ENCODE peak calls at places on chromosomes 16 and 17, in six cellular contexts. Z is GM13977; V is CD8-positive, alpha-beta T cell; H is AG04449; I is brain microvascular endothelial cell; B is breast epithelium. A is an unnamed sample.

GRCh38 chr17:39828443-39828842 is 35.7 kb downstream of the IKZF3 start:
- DNase-seq in Z (no peak), V (no peak), H (no peak), I (no peak), B (no peak), A (no peak)

GRCh38 chr17:12388206-12388605 is 277.5 kb upstream of the MYOCD start:
- DNase-seq in Z (no peak), V (no peak), H (peak), I (peak), B (no peak), A (no peak)

GRCh38 chr16:15835136-15835878 is 21.5 kb downstream of the MYH11 start:
- DNase-seq in Z (peak), V (no peak), H (no peak), I (no peak), B (no peak), A (no peak)

GRCh38 chr17:29358421-29358820 is 31.7 kb upstream of the TAOK1 start:
- DNase-seq in Z (no peak), V (no peak), H (no peak), I (no peak), B (no peak), A (no peak)

GRCh38 chr16:56874800-56875199 is 9.8 kb downstream of the SLC12A3 start:
- DNase-seq in Z (no peak), V (no peak), H (no peak), I (no peak), B (peak), A (no peak)

GRCh38 chr17:4947411-4948165 is 742 bp downstream of the PFN1 start:
- DNase-seq in Z (peak), V (peak), H (no peak), I (peak), B (no peak), A (no peak)

GRCh38 chr17:47967607-47968252 is 3.2 kb upstream of the CDK5RAP3 start:
- DNase-seq in Z (no peak), V (no peak), H (peak), I (peak), B (no peak), A (no peak)

GRCh38 chr16:83599789-83600462 is 207.9 kb upstream of the HSBP1 start:
- DNase-seq in Z (no peak), V (no peak), H (no peak), I (no peak), B (no peak), A (peak)

GRCh38 chr16:27822529-27823437 is 240.7 kb downstream of the GSG1L start:
- DNase-seq in Z (no peak), V (no peak), H (no peak), I (no peak), B (peak), A (no peak)

GRCh38 chr16:3256876-3257465 is 538 bp upstream of the MEFV start:
- DNase-seq in Z (no peak), V (no peak), H (no peak), I (peak), B (no peak), A (no peak)

DNA sequence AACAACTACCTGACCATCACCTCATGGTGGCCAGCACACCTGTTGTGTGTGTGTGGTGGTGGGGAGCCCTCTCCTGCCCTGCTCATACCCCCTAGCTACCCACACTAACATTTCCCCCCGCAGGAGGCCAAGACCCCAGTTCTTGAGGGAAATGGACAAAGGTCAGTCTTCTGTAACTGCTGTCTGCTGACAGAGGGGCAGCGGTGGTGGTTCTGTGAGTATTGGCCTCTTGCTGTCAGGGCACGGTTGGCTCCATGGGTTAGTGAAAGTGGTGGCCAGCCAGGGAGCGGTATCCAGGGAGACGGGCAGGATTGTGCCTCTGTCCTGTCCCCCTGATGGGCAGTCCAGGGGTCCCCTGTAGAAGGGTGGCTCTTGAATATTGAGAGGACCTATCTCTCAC is 26.2 kb downstream of the ZNF778 start:
- DNase-seq in Z (no peak), V (no peak), H (no peak), I (no peak), B (peak), A (no peak)
- TF ChIP-seq CTCF in Z (no peak), V (no peak), H (no peak), I (no peak), B (no peak), A (no peak)

DNA sequence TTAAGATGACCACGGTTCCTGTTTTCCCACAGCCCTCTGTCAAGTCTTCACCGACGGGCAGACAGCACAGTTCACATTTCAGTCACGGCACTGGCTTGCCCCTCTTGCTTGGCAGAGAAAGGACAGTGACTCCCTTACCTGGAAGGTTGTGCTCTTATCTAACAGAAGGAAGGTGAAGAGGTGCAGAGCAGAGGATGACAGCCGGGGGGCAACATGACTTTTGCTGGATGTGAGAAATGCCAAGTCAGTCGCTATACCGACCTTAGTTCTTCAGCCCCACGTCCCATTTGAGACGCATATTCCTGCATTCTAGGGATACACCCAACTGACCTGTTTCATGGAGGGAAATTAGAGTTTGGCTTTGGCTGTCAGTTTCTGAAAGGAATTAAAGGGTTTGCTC is 492.3 kb downstream of the NPIPA7 start:
- DNase-seq in Z (no peak), V (no peak), H (no peak), I (no peak), B (no peak), A (no peak)
- TF ChIP-seq CTCF in Z (no peak), V (no peak), H (no peak), I (no peak), B (no peak), A (no peak)

GRCh38 chr17:30805944-30806456 is 18.5 kb downstream of the CRLF3 start:
- DNase-seq in Z (no peak), V (no peak), H (no peak), I (no peak), B (no peak), A (no peak)
- TF ChIP-seq CTCF in Z (peak), V (peak), H (no peak), I (peak), B (no peak), A (peak)

GRCh38 chr17:11268176-11268575 is 27.2 kb downstream of the SHISA6 start:
- DNase-seq in Z (no peak), V (no peak), H (no peak), I (no peak), B (no peak), A (no peak)

GRCh38 chr17:11269210-11269609 is 28.2 kb downstream of the SHISA6 start:
- DNase-seq in Z (no peak), V (no peak), H (no peak), I (no peak), B (no peak), A (no peak)

GRCh38 chr17:11264183-11264871 is 23.3 kb downstream of the SHISA6 start:
- DNase-seq in Z (no peak), V (no peak), H (no peak), I (no peak), B (no peak), A (no peak)
- TF ChIP-seq CTCF in Z (peak), V (no peak), H (no peak), I (peak), B (no peak), A (peak)

DNA sequence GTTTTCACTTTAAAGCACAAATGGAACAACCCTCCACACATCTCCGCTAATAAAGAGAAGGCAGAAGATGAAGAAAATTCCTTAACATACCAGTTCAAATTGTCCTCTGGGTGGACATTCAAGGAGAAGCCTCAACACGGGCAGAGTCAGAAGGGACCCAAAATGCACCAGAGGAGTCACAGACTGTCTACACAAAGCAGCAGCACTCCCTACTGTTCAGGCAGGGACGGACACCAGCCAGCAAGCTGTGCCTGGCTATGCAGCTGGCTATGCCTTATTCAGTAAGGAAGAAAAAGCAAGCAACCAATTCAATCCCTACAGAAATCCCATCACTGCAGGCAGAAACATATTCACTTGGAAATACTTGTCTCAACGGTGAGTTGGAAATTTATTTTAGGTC is 8.1 kb downstream of the DNAJC7 start:
- DNase-seq in Z (no peak), V (no peak), H (no peak), I (no peak), B (no peak), A (no peak)
- TF ChIP-seq CTCF in Z (no peak), V (no peak), H (no peak), I (peak), B (no peak), A (no peak)

GRCh38 chr17:16352838-16353701 is at the start of gene CENPV:
- DNase-seq in Z (peak), V (peak), H (no peak), I (peak), B (no peak), A (no peak)
- TF ChIP-seq CTCF in Z (peak), V (no peak), H (no peak), I (no peak), B (no peak), A (peak)

A was measured in osteocyte.